ENCODE peak calls at places on chromosomes 2 and 18, in six cellular contexts. S is lower leg skin, B is A549, N is HCT116, J is prostate gland, H is NB4. P is an unnamed sample.
A peak's percentile ranks its signal among the peaks of the same experiment; 100 is the strongest.

GRCh38 chr2:96137611-96138129 is 632 bp downstream of the ASTL start:
- DNase-seq in S (no peak), B (no peak), N (no peak), J (no peak), H (no peak), P (no peak)

GRCh38 chr18:74722237-74722636 is 124.6 kb downstream of the ZNF407 start:
- DNase-seq in S (no peak), B (no peak), N (no peak), J (no peak), H (peak; percentile 13), P (no peak)

GRCh38 chr2:101479328-101479727 is 4.4 kb upstream of the RFX8 start:
- DNase-seq in S (no peak), B (no peak), N (no peak), J (no peak), H (no peak), P (no peak)

GRCh38 chr2:66899648-66900047 is 464.7 kb downstream of the MEIS1 start:
- DNase-seq in S (no peak), B (no peak), N (no peak), J (no peak), H (no peak), P (no peak)

GRCh38 chr2:160592401-160592800 is 98.8 kb upstream of the RBMS1 start:
- DNase-seq in S (no peak), B (no peak), N (no peak), J (no peak), H (no peak), P (no peak)

GRCh38 chr2:47321006-47321405 is 82.0 kb upstream of the MSH2 start:
- DNase-seq in S (no peak), B (no peak), N (no peak), J (no peak), H (no peak), P (no peak)

GRCh38 chr2:233446121-233446520 is 91.8 kb downstream of the DGKD start:
- DNase-seq in S (peak; percentile 43), B (no peak), N (no peak), J (no peak), H (no peak), P (no peak)

GRCh38 chr2:219969508-219969907 is 342.1 kb downstream of the SLC4A3 start:
- DNase-seq in S (no peak), B (peak; percentile 35), N (no peak), J (no peak), H (no peak), P (no peak)

GRCh38 chr18:78728301-78729098 is 251.1 kb upstream of the SALL3 start:
- DNase-seq in S (peak; percentile 68), B (no peak), N (no peak), J (no peak), H (no peak), P (no peak)

DNA sequence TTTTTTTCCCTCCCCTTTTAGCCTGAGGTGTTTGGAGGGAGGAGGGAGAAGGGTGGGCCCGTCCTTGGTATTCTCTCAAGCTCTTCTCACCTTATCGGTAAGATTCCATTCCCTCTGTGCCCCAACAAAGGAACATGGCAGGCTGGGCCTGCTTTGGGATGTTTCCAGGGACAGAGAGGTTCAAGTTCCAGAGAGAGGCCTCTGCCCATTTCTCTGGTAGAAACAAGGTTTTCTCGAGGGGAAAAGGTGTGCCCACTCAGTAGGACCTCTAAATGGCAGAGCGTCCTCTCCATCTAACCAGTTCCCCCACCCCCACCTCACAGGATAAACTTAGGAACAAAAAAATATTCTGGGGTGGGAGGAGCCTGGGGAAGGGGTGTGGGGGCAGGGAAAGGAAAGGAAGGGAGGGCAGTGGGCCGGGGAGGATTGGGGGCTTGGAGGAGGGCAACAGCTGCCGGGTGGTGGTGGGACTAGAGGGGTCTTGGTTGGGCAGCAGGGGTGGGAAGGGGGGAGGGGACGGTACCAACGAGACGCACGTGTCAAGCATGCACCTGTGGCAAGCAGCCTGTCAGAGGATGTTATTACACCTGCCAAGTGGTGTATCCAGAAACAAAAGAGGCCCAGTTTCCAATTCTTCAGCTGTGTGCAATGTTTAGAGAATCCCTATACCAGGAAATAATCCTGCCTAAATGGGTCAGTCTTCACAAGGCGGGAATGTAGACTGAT is 2.1 kb downstream of the PCBP1 start:
- DNase-seq in S (peak; percentile 84), B (peak; percentile 39), N (no peak), J (no peak), H (peak; percentile 58), P (peak; percentile 46)
- TF ChIP-seq POLR2A in S (no peak), B (no peak), N (peak; percentile 42), J (peak; percentile 44), H (peak; percentile 3), P (no peak)

DNA sequence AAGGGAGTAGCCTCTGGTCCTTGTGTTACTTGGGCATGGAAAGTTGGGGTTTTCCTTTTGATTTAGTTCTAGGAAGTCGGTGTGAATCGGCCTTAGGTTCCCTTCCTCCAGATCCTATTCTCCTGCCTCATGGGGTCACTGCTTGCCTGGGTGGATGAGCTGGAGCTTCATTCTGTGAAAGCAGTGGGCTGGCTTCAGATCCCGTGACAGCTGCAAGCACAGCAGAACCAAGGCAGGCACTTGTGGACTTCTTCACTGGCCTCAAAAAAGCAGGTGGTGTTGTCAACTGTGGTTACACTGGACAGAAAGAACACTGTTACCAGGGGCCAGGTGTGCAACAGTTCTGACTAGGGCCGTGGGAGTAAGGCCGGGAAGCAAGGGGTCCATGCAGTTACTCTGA is 243.4 kb downstream of the LDLRAD4 start:
- DNase-seq in S (peak; percentile 79), B (no peak), N (no peak), J (no peak), H (no peak), P (no peak)
- TF ChIP-seq POLR2A in S (no peak), B (no peak), N (no peak), J (no peak), H (no peak), P (no peak)

GRCh38 chr2:159124931-159125467 is 156.6 kb downstream of the TANC1 start:
- DNase-seq in S (no peak), B (no peak), N (no peak), J (peak; percentile 71), H (peak; percentile 24), P (peak; percentile 60)
- TF ChIP-seq POLR2A in S (no peak), B (no peak), N (no peak), J (no peak), H (no peak), P (no peak)

GRCh38 chr2:23384551-23385349 is at the start of gene KLHL29:
- DNase-seq in S (peak; percentile 96), B (peak; percentile 62), N (no peak), J (peak; percentile 85), H (no peak), P (peak; percentile 55)
- TF ChIP-seq POLR2A in S (no peak), B (peak; percentile 83), N (peak; percentile 68), J (peak; percentile 81), H (no peak), P (no peak)

DNA sequence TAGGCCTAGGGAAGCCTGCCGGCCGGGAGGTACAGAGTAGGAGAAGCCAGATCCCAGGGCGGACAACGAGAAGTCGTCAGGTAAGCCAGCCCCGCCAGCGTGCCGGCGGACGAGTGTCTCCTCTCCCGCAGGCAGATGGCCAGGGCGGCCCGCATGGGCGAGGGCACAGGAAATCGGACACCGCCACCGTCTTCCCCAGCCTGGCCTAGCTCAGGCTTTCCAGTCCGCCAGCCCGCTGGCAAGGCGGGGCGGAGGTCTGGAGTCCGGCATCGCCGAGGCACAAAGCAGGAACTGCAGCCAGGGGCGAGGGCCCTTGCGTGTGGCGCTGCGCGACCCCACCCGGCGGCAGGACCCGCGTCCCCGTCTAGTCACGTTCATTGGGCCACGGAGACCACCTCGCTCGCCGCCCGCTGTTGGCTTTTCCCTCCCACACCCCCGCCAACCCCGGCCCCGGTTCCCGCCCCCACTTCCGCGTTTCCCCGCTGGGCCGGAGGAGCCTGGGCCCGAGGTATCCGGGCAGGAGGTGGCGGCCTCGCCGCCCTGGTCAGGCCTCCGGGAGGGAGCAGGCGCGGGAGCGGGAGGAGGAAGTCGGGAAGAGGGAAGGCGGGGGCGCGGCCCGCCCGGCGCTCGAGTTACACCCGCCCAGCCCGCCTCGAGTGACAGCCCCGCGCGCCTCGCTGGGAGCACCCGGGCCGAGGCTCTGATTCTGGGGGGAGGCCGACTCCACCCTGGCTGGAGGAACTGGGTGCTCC is at the start of gene GPD2:
- DNase-seq in S (peak; percentile 98), B (peak; percentile 88), N (peak; percentile 70), J (peak; percentile 93), H (peak; percentile 24), P (peak; percentile 81)
- TF ChIP-seq POLR2A in S (no peak), B (peak; percentile 41), N (peak; percentile 64), J (peak; percentile 83), H (no peak), P (peak; percentile 52)

GRCh38 chr2:10302479-10303173 is at the start of gene HPCAL1:
- DNase-seq in S (peak; percentile 97), B (peak; percentile 93), N (peak; percentile 36), J (peak; percentile 86), H (peak; percentile 95), P (peak; percentile 92)
- TF ChIP-seq POLR2A in S (no peak), B (peak; percentile 91), N (peak; percentile 59), J (peak; percentile 96), H (peak; percentile 74), P (peak; percentile 31)

GRCh38 chr2:205972113-205972512 is 113.9 kb downstream of the INO80D start:
- DNase-seq in S (peak; percentile 45), B (no peak), N (no peak), J (peak; percentile 82), H (no peak), P (no peak)

GRCh38 chr2:205970348-205970747 is 115.6 kb downstream of the INO80D start:
- DNase-seq in S (peak; percentile 32), B (no peak), N (no peak), J (no peak), H (no peak), P (no peak)

GRCh38 chr2:205969584-205969983 is 116.4 kb downstream of the INO80D start:
- DNase-seq in S (peak; percentile 28), B (no peak), N (no peak), J (no peak), H (no peak), P (no peak)

GRCh38 chr2:205976120-205976814 is 109.7 kb downstream of the INO80D start:
- DNase-seq in S (peak; percentile 60), B (no peak), N (no peak), J (no peak), H (no peak), P (no peak)

GRCh38 chr2:205975082-205975949 is 110.7 kb downstream of the INO80D start:
- DNase-seq in S (peak; percentile 31), B (peak; percentile 85), N (peak; percentile 26), J (peak; percentile 15), H (no peak), P (no peak)
- TF ChIP-seq POLR2A in S (no peak), B (no peak), N (no peak), J (no peak), H (no peak), P (no peak)

DNA sequence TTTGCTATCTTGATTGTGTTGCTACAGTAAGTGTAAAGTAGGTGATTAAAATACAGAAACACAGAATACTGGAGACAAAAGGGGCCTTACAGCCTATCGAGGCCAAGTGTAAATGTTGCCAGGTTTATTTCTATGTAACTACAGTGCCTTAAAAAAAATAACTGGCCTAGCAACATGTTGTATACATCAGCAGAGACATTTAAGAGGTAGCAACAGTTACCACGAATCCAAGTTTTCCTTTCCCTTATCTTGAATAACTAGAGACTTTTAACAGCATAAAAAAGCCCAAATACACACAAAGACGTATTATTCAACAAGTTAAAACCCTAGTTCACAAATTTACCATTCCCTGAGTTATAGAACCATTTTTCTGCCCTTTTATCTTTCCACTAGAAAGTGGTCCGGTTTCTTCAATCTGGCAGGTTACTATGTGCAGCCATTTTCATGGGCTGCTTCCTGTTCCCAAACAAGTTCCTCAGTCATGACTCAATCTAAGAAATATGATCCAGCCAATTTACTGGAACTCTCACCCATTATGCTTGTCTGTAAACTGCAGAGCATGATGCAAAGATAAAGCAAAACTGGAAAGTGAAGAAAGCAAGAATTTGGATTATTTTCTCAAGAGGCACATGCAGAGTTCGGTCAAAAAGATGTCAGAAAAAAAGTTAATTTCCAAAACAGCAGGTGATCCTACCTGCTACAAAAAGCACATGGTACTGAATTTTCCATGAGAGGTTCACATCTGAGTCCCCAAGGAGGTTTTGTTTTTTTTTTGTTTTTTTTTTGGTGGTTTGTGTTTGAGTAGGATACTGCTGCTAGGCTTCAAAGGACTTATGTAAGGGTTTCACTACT is 22.2 kb downstream of the NFE2L2 start:
- DNase-seq in S (no peak), B (peak; percentile 84), N (peak; percentile 83), J (peak; percentile 70), H (no peak), P (no peak)
- TF ChIP-seq POLR2A in S (no peak), B (no peak), N (no peak), J (no peak), H (no peak), P (no peak)